ENCODE peak calls at places on chromosomes 12 and 14, in eight cellular contexts. U, F, J, O, V, H, P and G are unnamed samples.

GRCh38 chr12:5071496-5071895 is 27.8 kb downstream of the KCNA5 start:
- DNase-seq in F (no peak), J (no peak), U (no peak), H (no peak), O (no peak), V (no peak), P (no peak), G (no peak)

GRCh38 chr12:121933522-121934317 is 15.3 kb downstream of the CFAP251 start:
- DNase-seq in P (no peak), F (peak; percentile 39), H (no peak), O (no peak), U (no peak), J (no peak), V (no peak), G (no peak)

GRCh38 chr14:34498684-34499412 is 36.8 kb upstream of the SPTSSA start:
- DNase-seq in J (no peak), O (no peak), F (peak; percentile 44), P (peak; percentile 43), H (peak; percentile 22), V (peak; percentile 80), U (no peak), G (no peak)

GRCh38 chr12:6461401-6462233 is 8.9 kb downstream of the VAMP1 start:
- DNase-seq in F (no peak), U (no peak), P (no peak), H (peak; percentile 24), O (no peak), V (no peak), J (no peak), G (no peak)

GRCh38 chr14:102516531-102517411 is 7.2 kb upstream of the ANKRD9 start:
- DNase-seq in V (peak; percentile 58), O (no peak), U (peak; percentile 57), J (no peak), H (no peak), P (peak; percentile 65), F (peak; percentile 21), G (peak; percentile 91)

GRCh38 chr14:68820119-68820518 is 27.3 kb upstream of the ZFP36L1 start:
- DNase-seq in H (no peak), F (no peak), V (no peak), U (no peak), P (no peak), O (no peak), J (no peak), G (no peak)

GRCh38 chr12:17976202-17976601 is 113.8 kb downstream of the RERGL start:
- DNase-seq in U (no peak), F (no peak), V (peak; percentile 24), O (no peak), H (no peak), P (no peak), J (peak; percentile 29), G (no peak)

GRCh38 chr14:90561031-90561430 is 164.2 kb downstream of the CALM1 start:
- DNase-seq in U (no peak), P (no peak), O (no peak), J (no peak), H (no peak), V (no peak), F (no peak), G (no peak)

GRCh38 chr12:645563-646071 is 17.6 kb downstream of the NINJ2 start:
- DNase-seq in O (no peak), H (no peak), V (peak; percentile 75), P (no peak), U (peak; percentile 56), F (peak; percentile 53), J (no peak), G (no peak)

GRCh38 chr12:117063162-117063911 is 35.9 kb downstream of the TESC start:
- DNase-seq in P (no peak), V (no peak), U (no peak), O (no peak), H (no peak), F (no peak), J (no peak), G (no peak)

GRCh38 chr14:96681826-96682225 is 115.4 kb upstream of the VRK1 start:
- DNase-seq in U (no peak), P (no peak), F (peak; percentile 2), O (no peak), H (no peak), J (no peak), V (no peak), G (no peak)

GRCh38 chr14:22184157-22185025 is 404.6 kb downstream of the DAD1 start:
- DNase-seq in U (no peak), J (no peak), O (no peak), F (peak; percentile 76), V (no peak), H (no peak), P (no peak), G (no peak)

GRCh38 chr14:60164404-60164716 is 838 bp downstream of the DHRS7 start:
- DNase-seq in U (no peak), H (no peak), F (no peak), O (no peak), J (no peak), P (no peak), V (no peak), G (no peak)

GRCh38 chr14:104602315-104602932 is 2.1 kb downstream of the TMEM179 start:
- DNase-seq in U (no peak), P (no peak), H (no peak), J (no peak), F (no peak), O (no peak), V (no peak), G (no peak)

GRCh38 chr14:99562848-99563748 is 40.9 kb downstream of the CCDC85C start:
- DNase-seq in U (peak; percentile 82), P (peak; percentile 94), O (no peak), J (no peak), V (peak; percentile 86), H (peak; percentile 79), F (peak; percentile 84), G (peak; percentile 88)

GRCh38 chr12:2353691-2354090 is 300.9 kb downstream of the CACNA1C start:
- DNase-seq in U (no peak), F (no peak), O (no peak), P (no peak), J (no peak), V (no peak), H (no peak), G (no peak)

GRCh38 chr12:11732023-11732422 is 82.5 kb downstream of the ETV6 start:
- DNase-seq in F (no peak), U (no peak), V (no peak), O (no peak), J (no peak), H (no peak), P (no peak), G (no peak)

GRCh38 chr12:131137836-131138637 is 184.3 kb downstream of the ADGRD1 start:
- DNase-seq in U (no peak), P (no peak), J (no peak), F (no peak), V (peak; percentile 68), O (no peak), H (no peak), G (no peak)

GRCh38 chr12:862303-862911 is 87.1 kb downstream of the RAD52 start:
- DNase-seq in F (no peak), U (no peak), J (no peak), H (no peak), P (no peak), V (no peak), O (no peak), G (no peak)

GRCh38 chr14:77648520-77649200 is 32.2 kb upstream of the SPTLC2 start:
- DNase-seq in U (no peak), H (no peak), V (no peak), O (no peak), J (no peak), P (no peak), F (no peak), G (no peak)

GRCh38 chr12:51863921-51864700 is 15.6 kb upstream of the FIGNL2 start:
- DNase-seq in U (no peak), O (no peak), H (no peak), V (no peak), J (no peak), P (no peak), F (peak; percentile 18), G (no peak)

GRCh38 chr12:118160536-118160935 is 24.6 kb downstream of the PEBP1 start:
- DNase-seq in V (no peak), H (no peak), O (no peak), J (no peak), U (no peak), P (no peak), F (no peak), G (no peak)

GRCh38 chr12:118166946-118167345 is 31.0 kb downstream of the PEBP1 start:
- DNase-seq in P (no peak), V (no peak), J (no peak), O (no peak), U (no peak), H (no peak), F (no peak), G (no peak)

GRCh38 chr12:118164798-118165486 is 29.0 kb downstream of the PEBP1 start:
- DNase-seq in P (peak; percentile 29), J (no peak), H (no peak), U (no peak), V (peak; percentile 48), O (no peak), F (peak; percentile 45), G (no peak)
- TF ChIP-seq CTCF in P (peak; percentile 31), J (no peak), H (no peak), U (peak; percentile 52), V (peak; percentile 68), O (peak; percentile 70), F (peak; percentile 69), G (peak; percentile 77)

GRCh38 chr14:97978336-97978735 is 1181.2 kb downstream of the VRK1 start:
- DNase-seq in J (no peak), V (peak; percentile 42), P (peak; percentile 72), H (peak; percentile 72), U (peak; percentile 76), F (peak; percentile 67), O (no peak), G (no peak)
- TF ChIP-seq CTCF in J (peak; percentile 8), V (peak; percentile 28), P (peak; percentile 11), H (no peak), U (peak; percentile 49), F (peak; percentile 41), O (no peak), G (no peak)

GRCh38 chr12:25131270-25131669 is 63.7 kb downstream of the DNAI7 start:
- DNase-seq in U (no peak), F (no peak), P (no peak), H (no peak), O (no peak), J (no peak), V (no peak), G (no peak)

GRCh38 chr12:25130741-25131188 is 64.2 kb downstream of the DNAI7 start:
- DNase-seq in O (peak; percentile 23), P (no peak), U (no peak), H (no peak), J (no peak), F (peak; percentile 65), V (peak; percentile 44), G (no peak)

GRCh38 chr12:25135531-25136154 is 59.3 kb downstream of the DNAI7 start:
- DNase-seq in P (no peak), U (no peak), J (no peak), V (no peak), O (no peak), H (no peak), F (peak; percentile 27), G (peak; percentile 88)
- TF ChIP-seq CTCF in P (no peak), U (no peak), J (no peak), V (no peak), O (no peak), H (no peak), F (no peak), G (no peak)

GRCh38 chr12:46071335-46071734 is 81.0 kb upstream of the SCAF11 start:
- DNase-seq in J (no peak), H (no peak), U (no peak), F (no peak), P (no peak), V (peak; percentile 9), O (no peak), G (no peak)
- TF ChIP-seq CTCF in J (no peak), H (no peak), U (no peak), F (no peak), P (no peak), V (no peak), O (no peak), G (no peak)

GRCh38 chr12:57766464-57767311 is at the start of gene CYP27B1:
- DNase-seq in H (no peak), J (no peak), F (no peak), O (no peak), U (peak; percentile 30), V (peak; percentile 54), P (peak; percentile 48), G (no peak)
- TF ChIP-seq CTCF in H (no peak), J (no peak), F (no peak), O (no peak), U (no peak), V (no peak), P (no peak), G (no peak)